ENCODE peak calls at places on chromosome 12, in five cellular contexts. One of them, this sample, is unnamed.

GRCh38 chr12:109532721-109533486 is 40.4 kb downstream of the MMAB start:
- DNase-seq in PC-3: no peak
- DNase-seq in IMR-90: no peak
- DNase-seq in OCI-LY7: no peak
- DNase-seq in endothelial cell of umbilical vein: no peak
- DNase-seq in this sample: no peak

GRCh38 chr12:89552376-89552775 is 26.5 kb upstream of the POC1B start:
- DNase-seq in PC-3: peak; percentile 32
- DNase-seq in IMR-90: peak; percentile 45
- DNase-seq in OCI-LY7: no peak
- DNase-seq in endothelial cell of umbilical vein: peak; percentile 21
- DNase-seq in this sample: no peak

GRCh38 chr12:108638141-108638823 is 4.6 kb upstream of the SELPLG start:
- DNase-seq in PC-3: no peak
- DNase-seq in IMR-90: no peak
- DNase-seq in OCI-LY7: peak; percentile 77
- DNase-seq in endothelial cell of umbilical vein: peak; percentile 30
- DNase-seq in this sample: no peak

GRCh38 chr12:82120901-82121300 is 237.3 kb downstream of the CCDC59 start:
- DNase-seq in PC-3: no peak
- DNase-seq in IMR-90: no peak
- DNase-seq in OCI-LY7: no peak
- DNase-seq in endothelial cell of umbilical vein: no peak
- DNase-seq in this sample: no peak

GRCh38 chr12:92070864-92071445 is 74.7 kb downstream of the BTG1 start:
- DNase-seq in PC-3: no peak
- DNase-seq in IMR-90: peak; percentile 70
- DNase-seq in OCI-LY7: no peak
- DNase-seq in endothelial cell of umbilical vein: no peak
- DNase-seq in this sample: no peak

GRCh38 chr12:113214938-113215400 is 6.3 kb upstream of the TPCN1 start:
- DNase-seq in PC-3: peak; percentile 99
- DNase-seq in IMR-90: peak; percentile 97
- DNase-seq in OCI-LY7: peak; percentile 76
- DNase-seq in endothelial cell of umbilical vein: peak; percentile 59
- DNase-seq in this sample: peak; percentile 43

GRCh38 chr12:18990866-18991265 is 138.7 kb upstream of the PLEKHA5 start:
- DNase-seq in PC-3: no peak
- DNase-seq in IMR-90: no peak
- DNase-seq in OCI-LY7: no peak
- DNase-seq in endothelial cell of umbilical vein: no peak
- DNase-seq in this sample: no peak

GRCh38 chr12:121520119-121520518 is 60.7 kb downstream of the KDM2B start:
- DNase-seq in PC-3: no peak
- DNase-seq in IMR-90: no peak
- DNase-seq in OCI-LY7: no peak
- DNase-seq in endothelial cell of umbilical vein: no peak
- DNase-seq in this sample: no peak

GRCh38 chr12:5442251-5443006 is 10.5 kb downstream of the NTF3 start:
- DNase-seq in PC-3: peak; percentile 51
- DNase-seq in IMR-90: peak; percentile 73
- DNase-seq in OCI-LY7: peak; percentile 42
- DNase-seq in endothelial cell of umbilical vein: peak; percentile 49
- DNase-seq in this sample: peak; percentile 67

GRCh38 chr12:113837059-113837458 is 129.1 kb downstream of the RBM19 start:
- DNase-seq in PC-3: no peak
- DNase-seq in IMR-90: peak; percentile 57
- DNase-seq in OCI-LY7: no peak
- DNase-seq in endothelial cell of umbilical vein: no peak
- DNase-seq in this sample: no peak

GRCh38 chr12:1993871-1994371 is 10.3 kb downstream of the DCP1B start:
- DNase-seq in PC-3: peak; percentile 46
- DNase-seq in IMR-90: peak; percentile 95
- DNase-seq in OCI-LY7: no peak
- DNase-seq in endothelial cell of umbilical vein: no peak
- DNase-seq in this sample: no peak

GRCh38 chr12:89038831-89039509 is 313.3 kb downstream of the DUSP6 start:
- DNase-seq in PC-3: no peak
- DNase-seq in IMR-90: no peak
- DNase-seq in OCI-LY7: no peak
- DNase-seq in endothelial cell of umbilical vein: no peak
- DNase-seq in this sample: no peak

GRCh38 chr12:131094831-131095805 is 141.4 kb downstream of the ADGRD1 start:
- DNase-seq in PC-3: no peak
- DNase-seq in IMR-90: no peak
- DNase-seq in OCI-LY7: no peak
- DNase-seq in endothelial cell of umbilical vein: no peak
- DNase-seq in this sample: no peak

GRCh38 chr12:68824597-68825250 is 16.7 kb downstream of the MDM2 start:
- DNase-seq in PC-3: no peak
- DNase-seq in IMR-90: no peak
- DNase-seq in OCI-LY7: no peak
- DNase-seq in endothelial cell of umbilical vein: no peak
- DNase-seq in this sample: no peak

GRCh38 chr12:50232206-50232605 is 51.1 kb downstream of the LIMA1 start:
- DNase-seq in PC-3: no peak
- DNase-seq in IMR-90: no peak
- DNase-seq in OCI-LY7: no peak
- DNase-seq in endothelial cell of umbilical vein: no peak
- DNase-seq in this sample: no peak

DNA sequence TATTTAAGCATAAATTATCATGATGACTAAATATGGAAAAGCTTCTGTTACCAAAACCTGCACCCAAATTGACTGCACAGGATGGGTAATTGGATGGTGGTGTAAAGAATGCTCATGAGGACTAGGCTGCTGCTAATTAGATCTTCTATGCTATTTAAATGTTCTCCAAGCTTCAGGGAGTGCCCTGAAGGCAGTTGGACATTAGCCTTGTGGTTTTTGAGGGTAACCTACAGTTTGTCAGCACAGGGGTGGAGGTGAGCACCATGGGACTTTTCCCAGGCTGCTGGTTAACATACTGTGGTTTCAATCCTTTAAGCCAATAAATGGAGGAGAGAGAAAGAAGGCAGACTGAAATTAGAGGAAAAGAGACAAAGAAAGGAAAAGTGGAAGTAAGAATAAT is 145.0 kb downstream of the WIF1 start:
- DNase-seq in PC-3: peak; percentile 49
- DNase-seq in IMR-90: no peak
- DNase-seq in OCI-LY7: no peak
- DNase-seq in endothelial cell of umbilical vein: no peak
- DNase-seq in this sample: no peak
- H3K4me2 ChIP-seq in PC-3: no peak overlapping the region
- H3K4me2 ChIP-seq in IMR-90: no peak overlapping the region
- H3K4me2 ChIP-seq in OCI-LY7: no peak overlapping the region
- H3K4me2 ChIP-seq in endothelial cell of umbilical vein: no peak overlapping the region
- H3K4me2 ChIP-seq in this sample: no peak overlapping the region

DNA sequence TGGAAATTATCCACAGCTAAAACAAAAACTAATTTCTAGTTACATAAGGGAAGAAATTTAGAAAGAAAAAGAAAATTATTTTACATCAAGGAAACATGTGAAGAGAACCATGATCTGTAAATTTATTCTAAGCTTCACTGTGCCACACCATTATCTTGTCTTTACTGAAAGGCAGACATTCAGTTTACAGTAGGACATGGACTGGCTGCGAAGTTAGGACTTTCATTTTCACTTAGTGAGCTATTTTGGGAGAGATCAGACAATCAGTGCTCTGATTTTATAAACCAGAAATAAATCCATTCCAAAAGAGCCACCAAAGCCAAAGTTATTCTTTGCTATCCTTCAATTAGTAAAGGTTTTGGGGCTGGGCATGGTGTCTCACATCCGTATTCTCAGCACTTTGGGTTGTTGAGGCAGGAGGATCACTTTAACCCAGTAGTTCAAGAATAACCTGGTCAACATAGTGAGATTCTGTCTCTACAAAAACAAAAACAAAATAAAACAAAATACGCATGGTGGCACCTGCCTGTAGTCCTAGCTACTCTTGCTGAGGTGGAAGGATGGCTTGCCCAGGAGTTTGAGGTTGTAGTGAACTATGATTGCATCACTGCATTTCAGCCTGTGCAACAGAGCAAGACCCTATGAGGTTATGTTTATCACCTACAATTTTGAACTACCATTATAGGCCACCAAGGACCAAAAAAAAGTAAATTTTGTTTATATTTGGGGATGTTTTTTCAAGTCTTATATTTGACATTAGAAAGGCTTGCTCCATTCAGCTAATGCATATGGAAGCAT is 1084.8 kb upstream of the ATXN7L3B start:
- DNase-seq in PC-3: no peak
- DNase-seq in IMR-90: no peak
- DNase-seq in OCI-LY7: no peak
- DNase-seq in endothelial cell of umbilical vein: no peak
- DNase-seq in this sample: no peak
- H3K4me3 ChIP-seq in PC-3: no peak overlapping the region
- H3K4me3 ChIP-seq in IMR-90: no peak overlapping the region
- H3K4me3 ChIP-seq in OCI-LY7: no peak overlapping the region
- H3K4me3 ChIP-seq in endothelial cell of umbilical vein: no peak overlapping the region
- H3K4me3 ChIP-seq in this sample: no peak overlapping the region

DNA sequence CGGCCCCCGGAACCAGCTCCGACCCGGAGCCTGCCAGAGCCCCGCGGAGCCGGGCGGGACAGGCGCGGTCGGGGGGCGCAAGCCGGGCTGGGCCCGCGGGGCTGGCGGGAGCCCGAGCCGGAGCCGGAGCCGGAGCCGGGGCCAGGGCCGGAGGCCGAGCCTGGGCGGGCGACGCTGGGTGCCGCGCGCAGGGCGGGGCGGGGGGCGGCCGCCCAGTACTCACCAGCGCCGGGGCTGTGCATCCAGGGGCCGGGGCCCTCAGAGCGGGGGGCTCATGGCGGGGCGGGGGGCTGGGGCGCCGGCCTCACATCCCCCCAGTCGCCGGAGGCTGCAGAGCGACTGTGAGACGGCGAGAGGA is 180 bp downstream of the HDAC7 start:
- DNase-seq in PC-3: no peak
- DNase-seq in IMR-90: no peak
- DNase-seq in OCI-LY7: no peak
- DNase-seq in endothelial cell of umbilical vein: no peak
- DNase-seq in this sample: no peak
- H2AFZ ChIP-seq in PC-3: peak overlapping the region; percentile 51
- H2AFZ ChIP-seq in IMR-90: peak overlapping the region; percentile 55
- H2AFZ ChIP-seq in OCI-LY7: no peak overlapping the region
- H2AFZ ChIP-seq in endothelial cell of umbilical vein: no peak overlapping the region
- H2AFZ ChIP-seq in this sample: no peak overlapping the region

GRCh38 chr12:76038176-76038575 is 6.6 kb upstream of the PHLDA1 start:
- DNase-seq in PC-3: peak; percentile 53
- DNase-seq in IMR-90: no peak
- DNase-seq in OCI-LY7: no peak
- DNase-seq in endothelial cell of umbilical vein: no peak
- DNase-seq in this sample: no peak
- H3K4me2 ChIP-seq in PC-3: peak overlapping the region; percentile 49
- H3K4me2 ChIP-seq in IMR-90: no peak overlapping the region
- H3K4me2 ChIP-seq in OCI-LY7: no peak overlapping the region
- H3K4me2 ChIP-seq in endothelial cell of umbilical vein: peak overlapping the region; percentile 86
- H3K4me2 ChIP-seq in this sample: no peak overlapping the region

GRCh38 chr12:116336542-116337065 is 59.1 kb upstream of the MED13L start:
- DNase-seq in PC-3: no peak
- DNase-seq in IMR-90: peak; percentile 77
- DNase-seq in OCI-LY7: no peak
- DNase-seq in endothelial cell of umbilical vein: no peak
- DNase-seq in this sample: peak; percentile 44
- H3K4me3 ChIP-seq in PC-3: no peak overlapping the region
- H3K4me3 ChIP-seq in IMR-90: no peak overlapping the region
- H3K4me3 ChIP-seq in OCI-LY7: no peak overlapping the region
- H3K4me3 ChIP-seq in endothelial cell of umbilical vein: no peak overlapping the region
- H3K4me3 ChIP-seq in this sample: no peak overlapping the region

DNA sequence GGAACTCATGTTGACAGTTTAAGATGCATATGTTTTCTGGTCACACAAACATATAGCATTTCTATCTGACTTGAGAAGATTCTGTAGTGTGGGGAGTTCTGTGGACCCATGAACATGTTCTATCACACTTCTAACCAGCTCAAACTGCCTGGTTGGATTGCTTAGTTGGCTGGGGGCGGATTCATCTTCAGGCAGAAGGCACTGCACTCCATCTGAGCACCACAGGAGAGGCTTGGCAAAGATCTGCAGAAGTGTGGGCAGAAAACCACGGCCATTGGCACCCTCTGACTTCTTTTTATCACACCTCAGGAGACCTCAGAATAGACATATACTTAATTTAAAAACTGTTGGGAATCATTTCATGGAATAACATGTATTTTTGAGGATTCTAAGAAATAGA is 68.5 kb downstream of the LIN7A start:
- DNase-seq in PC-3: no peak
- DNase-seq in IMR-90: no peak
- DNase-seq in OCI-LY7: no peak
- DNase-seq in endothelial cell of umbilical vein: no peak
- DNase-seq in this sample: no peak
- H2AFZ ChIP-seq in PC-3: no peak overlapping the region
- H2AFZ ChIP-seq in IMR-90: no peak overlapping the region
- H2AFZ ChIP-seq in OCI-LY7: no peak overlapping the region
- H2AFZ ChIP-seq in endothelial cell of umbilical vein: no peak overlapping the region
- H2AFZ ChIP-seq in this sample: no peak overlapping the region

DNA sequence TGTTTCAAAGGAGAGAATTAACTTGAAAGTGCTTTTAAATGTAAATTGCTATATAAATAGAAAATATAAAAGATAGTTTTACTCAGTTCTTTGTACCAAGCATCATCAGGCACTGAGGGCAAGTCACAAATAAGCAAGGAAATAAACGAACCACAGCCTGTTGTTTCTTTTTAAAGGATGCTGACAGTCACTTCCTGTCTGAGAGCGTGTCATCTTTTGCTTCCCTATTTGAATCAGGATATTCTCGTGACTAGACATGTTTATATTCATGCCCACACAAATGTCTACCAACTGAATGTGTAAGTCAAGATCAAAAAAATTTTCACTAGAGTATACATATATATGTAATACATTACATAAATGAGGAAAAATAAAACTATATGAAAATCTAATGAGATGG is 31.4 kb upstream of the SLC2A13 start:
- DNase-seq in PC-3: no peak
- DNase-seq in IMR-90: peak; percentile 6
- DNase-seq in OCI-LY7: peak; percentile 68
- DNase-seq in endothelial cell of umbilical vein: peak; percentile 13
- DNase-seq in this sample: no peak
- H3K4me2 ChIP-seq in PC-3: no peak overlapping the region
- H3K4me2 ChIP-seq in IMR-90: no peak overlapping the region
- H3K4me2 ChIP-seq in OCI-LY7: peak overlapping the region; percentile 48
- H3K4me2 ChIP-seq in endothelial cell of umbilical vein: peak overlapping the region; percentile 29
- H3K4me2 ChIP-seq in this sample: no peak overlapping the region

GRCh38 chr12:104689630-104690029 is 232.9 kb downstream of the CHST11 start:
- DNase-seq in PC-3: no peak
- DNase-seq in IMR-90: no peak
- DNase-seq in OCI-LY7: no peak
- DNase-seq in endothelial cell of umbilical vein: no peak
- DNase-seq in this sample: no peak

GRCh38 chr12:104693493-104693892 is 236.7 kb downstream of the CHST11 start:
- DNase-seq in PC-3: no peak
- DNase-seq in IMR-90: no peak
- DNase-seq in OCI-LY7: no peak
- DNase-seq in endothelial cell of umbilical vein: no peak
- DNase-seq in this sample: no peak

GRCh38 chr12:104694161-104694560 is 237.4 kb downstream of the CHST11 start:
- DNase-seq in PC-3: no peak
- DNase-seq in IMR-90: no peak
- DNase-seq in OCI-LY7: no peak
- DNase-seq in endothelial cell of umbilical vein: peak; percentile 33
- DNase-seq in this sample: no peak

GRCh38 chr12:104692335-104693218 is 235.8 kb downstream of the CHST11 start:
- DNase-seq in PC-3: no peak
- DNase-seq in IMR-90: no peak
- DNase-seq in OCI-LY7: no peak
- DNase-seq in endothelial cell of umbilical vein: no peak
- DNase-seq in this sample: no peak

GRCh38 chr12:104691661-104692334 is 235.1 kb downstream of the CHST11 start:
- DNase-seq in PC-3: no peak
- DNase-seq in IMR-90: no peak
- DNase-seq in OCI-LY7: no peak
- DNase-seq in endothelial cell of umbilical vein: no peak
- DNase-seq in this sample: no peak
- H3K4me3 ChIP-seq in PC-3: no peak overlapping the region
- H3K4me3 ChIP-seq in IMR-90: no peak overlapping the region
- H3K4me3 ChIP-seq in OCI-LY7: no peak overlapping the region
- H3K4me3 ChIP-seq in endothelial cell of umbilical vein: no peak overlapping the region
- H3K4me3 ChIP-seq in this sample: no peak overlapping the region

GRCh38 chr12:106831699-106832098 is 57.2 kb downstream of the RIC8B start:
- DNase-seq in PC-3: no peak
- DNase-seq in IMR-90: no peak
- DNase-seq in OCI-LY7: no peak
- DNase-seq in endothelial cell of umbilical vein: no peak
- DNase-seq in this sample: no peak
- H2AFZ ChIP-seq in PC-3: no peak overlapping the region
- H2AFZ ChIP-seq in IMR-90: no peak overlapping the region
- H2AFZ ChIP-seq in OCI-LY7: no peak overlapping the region
- H2AFZ ChIP-seq in endothelial cell of umbilical vein: no peak overlapping the region
- H2AFZ ChIP-seq in this sample: no peak overlapping the region

This sample was measured in Karpas-422.